ENCODE peak calls at places on chromosome 17, in eight cellular contexts. C is NCI-H774; V is caudate nucleus; Q is activated CD4-positive, alpha-beta T cell treated with anti-CD3 and anti-CD28 coated beads, Interleukin-2, amount 50 U/mL, for 48 hours; K is stimulated activated CD4-positive, alpha-beta T cell treated with anti-CD3 and anti-CD28 coated beads, Interleukin-1b, Interleukin-23, amount 100 ng/mL, for 48 hours; P is amniotic stem cell; X is NCI-H1694; E is activated CD4-positive, CD25-positive, alpha-beta regulatory T cell treated with anti-CD3 and anti-CD28 coated beads, Interleukin-2, amount 50 U/mL, for 72 hours. G is an unnamed sample.

GRCh38 chr17:9003355-9004131 is 17.8 kb upstream of the NTN1 start:
- DNase-seq in Q (no peak), C (no peak), P (no peak), K (no peak), V (no peak), E (no peak), X (no peak), G (no peak)

GRCh38 chr17:71111945-71112344 is 942.6 kb downstream of the KCNJ2 start:
- DNase-seq in P (no peak), C (no peak), K (no peak), Q (no peak), V (no peak), X (no peak), E (no peak), G (no peak)

GRCh38 chr17:73474370-73474988 is 162.7 kb upstream of the CDC42EP4 start:
- DNase-seq in E (no peak), X (no peak), P (no peak), C (peak; percentile 47), Q (no peak), V (no peak), K (peak; percentile 13), G (peak; percentile 16)

GRCh38 chr17:31248986-31249385 is 48.1 kb downstream of the OMG start:
- DNase-seq in K (no peak), P (peak; percentile 62), Q (no peak), C (no peak), E (no peak), V (no peak), X (no peak), G (no peak)

GRCh38 chr17:66548158-66548557 is 245.7 kb downstream of the PRKCA start:
- DNase-seq in C (no peak), Q (peak; percentile 34), K (peak; percentile 54), V (no peak), X (no peak), P (no peak), E (no peak), G (peak; percentile 40)

GRCh38 chr17:78504156-78504925 is 72.9 kb downstream of the DNAH17 start:
- DNase-seq in K (no peak), V (no peak), P (no peak), E (no peak), X (no peak), C (no peak), Q (no peak), G (no peak)

GRCh38 chr17:3740611-3741073 is 16.9 kb downstream of the HASPIN start:
- DNase-seq in E (no peak), X (no peak), C (no peak), V (no peak), Q (peak; percentile 37), P (no peak), K (no peak), G (peak; percentile 48)

GRCh38 chr17:12362853-12363252 is 302.8 kb upstream of the MYOCD start:
- DNase-seq in Q (no peak), E (no peak), P (no peak), K (no peak), C (no peak), X (no peak), V (no peak), G (no peak)

GRCh38 chr17:869567-870530 is 87.7 kb downstream of the MRM3 start:
- DNase-seq in X (no peak), Q (no peak), V (no peak), K (no peak), C (no peak), E (no peak), P (no peak), G (no peak)

GRCh38 chr17:8742828-8743227 is 1.8 kb downstream of the CCDC42 start:
- DNase-seq in V (no peak), Q (no peak), K (no peak), C (no peak), X (no peak), P (no peak), E (no peak), G (no peak)

GRCh38 chr17:44005865-44006580 is 1.6 kb downstream of the NAGS start:
- DNase-seq in Q (peak; percentile 38), X (peak; percentile 8), C (no peak), P (no peak), K (peak; percentile 38), V (no peak), E (peak; percentile 42), G (peak; percentile 32)

GRCh38 chr17:68943123-68943811 is 11.9 kb downstream of the ABCA8 start:
- DNase-seq in C (no peak), V (no peak), K (no peak), E (no peak), X (no peak), P (no peak), Q (no peak), G (no peak)

GRCh38 chr17:39225974-39226683 is 384 bp upstream of the STAC2 start:
- DNase-seq in X (peak; percentile 88), C (peak; percentile 42), E (no peak), K (peak; percentile 43), V (peak; percentile 75), P (no peak), Q (peak; percentile 42), G (peak; percentile 79)

GRCh38 chr17:79183221-79184158 is 108.9 kb downstream of the ENGASE start:
- DNase-seq in Q (no peak), P (no peak), E (no peak), C (no peak), K (no peak), V (peak; percentile 25), X (no peak), G (peak; percentile 9)

GRCh38 chr17:73635101-73635767 is 9.0 kb downstream of the SDK2 start:
- DNase-seq in P (no peak), X (no peak), Q (no peak), E (no peak), C (no peak), V (no peak), K (no peak), G (no peak)

GRCh38 chr17:65797809-65798208 is 236.4 kb upstream of the AXIN2 start:
- DNase-seq in X (no peak), Q (peak; percentile 32), V (no peak), K (peak; percentile 4), P (no peak), E (no peak), C (no peak), G (peak; percentile 22)

GRCh38 chr17:79187186-79187585 is 112.6 kb downstream of the ENGASE start:
- DNase-seq in K (no peak), C (no peak), X (no peak), Q (no peak), P (no peak), E (no peak), V (no peak), G (no peak)

GRCh38 chr17:75941442-75941819 is 589 bp upstream of the FBF1 start:
- DNase-seq in C (no peak), K (no peak), Q (no peak), X (no peak), P (no peak), V (no peak), E (no peak), G (no peak)

GRCh38 chr17:69448431-69449102 is 34.1 kb downstream of the MAP2K6 start:
- DNase-seq in E (no peak), Q (no peak), X (no peak), C (no peak), P (no peak), K (no peak), V (peak; percentile 30), G (no peak)

GRCh38 chr17:45908460-45908859 is 14.1 kb downstream of the MAPT start:
- DNase-seq in V (no peak), C (no peak), P (no peak), Q (no peak), X (no peak), E (no peak), K (no peak), G (no peak)

GRCh38 chr17:6648181-6648580 is 3.2 kb downstream of the MED31 start:
- DNase-seq in V (no peak), K (no peak), X (no peak), E (no peak), C (no peak), P (no peak), Q (no peak), G (no peak)

GRCh38 chr17:56203430-56203829 is 50.2 kb downstream of the ANKFN1 start:
- DNase-seq in V (no peak), C (peak; percentile 3), X (no peak), K (no peak), E (no peak), P (no peak), Q (no peak), G (no peak)

GRCh38 chr17:8995711-8996110 is 25.6 kb upstream of the NTN1 start:
- DNase-seq in E (no peak), P (no peak), K (no peak), C (no peak), V (no peak), Q (no peak), X (no peak), G (no peak)

GRCh38 chr17:46013502-46014165 is 14.6 kb downstream of the STH start:
- DNase-seq in V (no peak), P (peak; percentile 16), X (no peak), K (no peak), Q (no peak), C (no peak), E (no peak), G (no peak)

GRCh38 chr17:1561420-1562177 is 993 bp downstream of the PITPNA start:
- DNase-seq in Q (peak; percentile 40), X (no peak), V (no peak), C (no peak), K (peak; percentile 18), P (no peak), E (peak; percentile 54), G (peak; percentile 57)

GRCh38 chr17:80166446-80166845 is 3.4 kb upstream of the CARD14 start:
- DNase-seq in C (no peak), V (no peak), P (no peak), Q (no peak), X (no peak), K (no peak), E (no peak), G (no peak)

GRCh38 chr17:144936-145670 is 7.7 kb downstream of the SCGB1C2 start:
- DNase-seq in K (no peak), X (no peak), Q (no peak), C (no peak), V (no peak), P (no peak), E (no peak), G (no peak)

GRCh38 chr17:29039764-29040598 is 3.0 kb upstream of the PIPOX start:
- DNase-seq in V (no peak), X (no peak), Q (no peak), E (no peak), P (peak; percentile 43), C (no peak), K (no peak), G (no peak)

GRCh38 chr17:79945591-79946255 is 89.9 kb downstream of the TBC1D16 start:
- DNase-seq in V (no peak), C (no peak), P (no peak), X (no peak), E (peak; percentile 17), Q (no peak), K (no peak), G (no peak)

GRCh38 chr17:1635675-1636465 is 7.2 kb upstream of the SLC43A2 start:
- DNase-seq in C (no peak), Q (no peak), V (no peak), E (no peak), P (no peak), K (no peak), X (no peak), G (no peak)

GRCh38 chr17:41697122-41697962 is 8.7 kb downstream of the EIF1 start:
- DNase-seq in C (no peak), V (peak; percentile 7), Q (no peak), P (no peak), K (no peak), X (peak; percentile 16), E (no peak), G (no peak)

GRCh38 chr17:50538549-50539410 is 6.2 kb downstream of the EPN3 start:
- DNase-seq in X (no peak), K (no peak), Q (no peak), V (no peak), P (no peak), E (no peak), C (no peak), G (no peak)

GRCh38 chr17:82520041-82520910 is 744 bp downstream of the FOXK2 start:
- DNase-seq in E (peak; percentile 61), K (no peak), P (no peak), X (no peak), V (peak; percentile 25), Q (peak; percentile 40), C (no peak), G (peak; percentile 38)

GRCh38 chr17:21034350-21035235 is 8.2 kb downstream of the USP22 start:
- DNase-seq in P (no peak), E (no peak), C (no peak), Q (peak; percentile 8), X (no peak), K (peak; percentile 17), V (no peak), G (peak; percentile 30)